ENCODE peak calls at places on chromosomes 6 and 20, in seven cellular contexts. A is HepG2, X is HCT116, C is neural progenitor cell, F is A673, M is endodermal cell, N is pancreas. G is an unnamed sample. For H3K4me1 and H3K9me3, the result is how much of the 10 kb centered on the place peaks cover.

GRCh38 chr6:47714802-47715201 is 16.4 kb downstream of the ADGRF4 start:
- DNase-seq in A (no peak), X (no peak), C (no peak), F (no peak), M (no peak), N (no peak), G (no peak)

GRCh38 chr20:63230800-63231268 is 4.9 kb upstream of the BIRC7 start:
- DNase-seq in A (peak), X (no peak), C (peak), F (peak), M (peak), N (peak), G (peak)

GRCh38 chr6:111447051-111447450 is 36.0 kb downstream of the REV3L start:
- DNase-seq in A (no peak), X (no peak), C (no peak), F (no peak), M (no peak), N (no peak), G (no peak)

GRCh38 chr20:409697-410559 is 1.8 kb downstream of the RBCK1 start:
- DNase-seq in A (no peak), X (no peak), C (no peak), F (no peak), M (no peak), N (peak), G (no peak)

GRCh38 chr6:26476893-26477292 is 19.1 kb downstream of the BTN2A1 start:
- DNase-seq in A (no peak), X (no peak), C (no peak), F (no peak), M (no peak), N (no peak), G (no peak)

GRCh38 chr6:113447088-113447831 is 409.9 kb upstream of the MARCKS start:
- DNase-seq in A (no peak), X (no peak), C (no peak), F (peak), M (no peak), N (no peak), G (no peak)

GRCh38 chr20:21099653-21100589 is 6.2 kb downstream of the LINC00237 start:
- DNase-seq in A (no peak), X (no peak), C (peak), F (peak), M (peak), N (peak), G (peak)

GRCh38 chr6:15770347-15771143 is 107.7 kb upstream of the DTNBP1 start:
- DNase-seq in A (no peak), X (no peak), C (no peak), F (no peak), M (peak), N (no peak), G (no peak)

GRCh38 chr6:33112148-33112547 is 36.4 kb downstream of the HLA-DPB1 start:
- DNase-seq in A (peak), X (peak), C (no peak), F (peak), M (no peak), N (no peak), G (no peak)

GRCh38 chr20:51529027-51529749 is 13.3 kb downstream of the NFATC2 start:
- DNase-seq in A (no peak), X (no peak), C (no peak), F (no peak), M (no peak), N (no peak), G (no peak)

GRCh38 chr6:17472653-17473183 is 79.3 kb downstream of the CAP2 start:
- DNase-seq in A (no peak), X (no peak), C (no peak), F (no peak), M (peak), N (no peak), G (no peak)

GRCh38 chr6:47653706-47654105 is 44.7 kb upstream of the ADGRF4 start:
- DNase-seq in A (no peak), X (no peak), C (no peak), F (no peak), M (no peak), N (no peak), G (no peak)

GRCh38 chr20:4217349-4217761 is 202.0 kb upstream of the RNF24 start:
- DNase-seq in A (peak), X (no peak), C (peak), F (no peak), M (peak), N (no peak), G (peak)

GRCh38 chr6:149127212-149127611 is 190.3 kb upstream of the TAB2 start:
- DNase-seq in A (no peak), X (no peak), C (no peak), F (no peak), M (no peak), N (no peak), G (no peak)

GRCh38 chr20:20368414-20369352 is 779 bp downstream of the INSM1 start:
- DNase-seq in A (no peak), X (no peak), C (peak), F (peak), M (peak), N (peak), G (peak)

GRCh38 chr6:166598441-166599138 is 12.1 kb upstream of the RAMACL start:
- DNase-seq in A (no peak), X (no peak), C (no peak), F (no peak), M (peak), N (no peak), G (no peak)

GRCh38 chr20:50595433-50595895 is 85.3 kb downstream of the PTPN1 start:
- DNase-seq in A (no peak), X (no peak), C (no peak), F (no peak), M (peak), N (no peak), G (no peak)

GRCh38 chr6:104908431-104909139 is 48.3 kb upstream of the LIN28B start:
- DNase-seq in A (peak), X (no peak), C (no peak), F (no peak), M (peak), N (no peak), G (no peak)

GRCh38 chr20:57666106-57666833 is 43.5 kb downstream of the PMEPA1 start:
- DNase-seq in A (no peak), X (no peak), C (no peak), F (no peak), M (no peak), N (peak), G (no peak)

DNA sequence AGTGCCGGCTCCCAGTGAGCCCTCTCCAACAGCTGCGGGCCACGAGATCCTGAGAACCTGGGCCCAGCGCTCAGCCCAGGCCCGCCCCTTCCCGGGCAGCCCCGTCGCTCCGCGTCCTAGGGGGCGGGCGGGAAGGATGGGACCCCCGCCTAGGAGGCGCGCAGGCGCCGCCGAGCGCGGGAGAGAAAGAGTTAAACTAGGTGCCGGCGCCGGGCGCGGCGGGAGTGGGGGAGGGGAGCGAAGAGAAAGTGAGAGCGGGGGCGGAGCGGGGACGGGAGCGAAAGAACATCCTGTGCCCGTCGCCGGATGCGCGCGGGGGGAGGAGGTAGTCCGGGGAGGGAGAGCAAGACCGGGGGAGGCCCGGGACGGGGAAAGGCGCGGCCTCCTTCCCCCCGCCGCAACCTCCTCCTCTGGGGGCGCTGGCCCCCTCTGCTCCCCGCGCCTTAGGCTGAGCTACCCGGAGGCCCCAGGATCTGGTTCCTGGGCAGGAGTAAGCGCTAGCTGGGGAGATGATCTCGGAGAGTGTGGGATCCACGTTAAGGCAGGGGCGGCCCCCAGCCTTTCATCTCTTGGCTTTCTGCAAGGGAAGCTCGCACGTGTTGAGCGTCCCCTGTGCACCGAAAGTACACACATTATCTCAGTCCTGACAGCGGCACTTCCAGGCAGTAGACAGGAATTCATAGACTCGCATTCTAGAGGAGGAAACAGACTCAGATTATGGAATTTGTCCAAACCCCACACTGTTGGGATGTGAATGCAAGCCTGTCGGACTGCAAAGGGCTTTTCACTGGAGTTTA is 4.9 kb upstream of the ARMC12 start:
- DNase-seq in A (peak), X (no peak), C (peak), F (peak), M (peak), N (peak), G (peak)
- H3K4me3 ChIP-seq in A (peak), X (peak), C (peak), F (peak), M (peak), N (peak), G (peak)

DNA sequence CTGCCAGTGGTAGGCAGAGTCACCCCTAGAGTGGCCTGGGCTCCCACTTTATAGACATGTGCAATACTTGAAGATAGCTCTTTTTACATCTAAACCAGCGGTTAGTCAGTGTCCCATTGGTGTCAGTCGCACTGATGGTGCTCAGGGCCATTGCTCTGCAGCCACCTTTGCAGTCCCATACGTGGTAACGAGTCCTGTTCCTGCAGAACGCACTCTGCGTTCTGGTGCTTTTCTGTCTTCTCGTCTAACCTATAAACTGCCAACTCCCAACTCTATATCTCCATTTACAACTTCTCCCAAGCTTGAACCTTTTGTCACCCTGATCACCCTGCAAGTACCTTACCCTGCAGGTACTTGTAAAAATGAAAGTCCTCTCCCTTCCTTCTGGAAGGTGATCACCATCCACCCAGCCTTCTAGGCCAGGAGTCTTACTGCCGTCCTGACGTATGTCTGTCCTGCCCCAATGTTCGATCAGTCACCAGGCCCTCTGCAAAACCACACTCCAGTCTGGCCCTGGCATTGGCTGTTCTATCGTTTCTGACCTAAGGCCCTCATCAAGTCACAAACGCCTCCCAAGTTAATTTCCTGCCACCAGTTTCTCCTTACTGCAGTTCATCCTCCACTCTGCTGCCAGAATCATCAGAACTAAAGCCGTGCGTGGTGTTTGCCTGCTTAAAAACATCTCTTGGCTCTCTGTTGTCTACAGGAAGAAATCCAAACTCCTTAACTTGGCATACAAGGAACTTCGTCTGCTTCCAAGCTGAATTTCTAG is 7.9 kb downstream of the RREB1 start:
- DNase-seq in A (no peak), X (no peak), C (no peak), F (no peak), M (no peak), N (no peak), G (no peak)
- H3K4me1 ChIP-seq in A (half or more), X (under half), C (under half), F (half or more), M (under half), N (under half), G (under half)

GRCh38 chr6:350371-350770 is 41.2 kb upstream of the IRF4 start:
- DNase-seq in A (no peak), X (no peak), C (no peak), F (no peak), M (no peak), N (no peak), G (no peak)

GRCh38 chr6:347951-348859 is 43.3 kb upstream of the IRF4 start:
- DNase-seq in A (no peak), X (no peak), C (no peak), F (no peak), M (no peak), N (no peak), G (no peak)

GRCh38 chr6:347232-347631 is 44.3 kb upstream of the IRF4 start:
- DNase-seq in A (no peak), X (no peak), C (no peak), F (no peak), M (no peak), N (no peak), G (no peak)

GRCh38 chr6:349491-349921 is 42.0 kb upstream of the IRF4 start:
- DNase-seq in A (no peak), X (no peak), C (no peak), F (no peak), M (no peak), N (no peak), G (no peak)

GRCh38 chr6:348860-349396 is 42.6 kb upstream of the IRF4 start:
- DNase-seq in A (no peak), X (no peak), C (no peak), F (no peak), M (no peak), N (no peak), G (no peak)
- H3K9me3 ChIP-seq in A (under half), X (under half), C (under half), F (under half), M (under half), N (under half), G (under half)

DNA sequence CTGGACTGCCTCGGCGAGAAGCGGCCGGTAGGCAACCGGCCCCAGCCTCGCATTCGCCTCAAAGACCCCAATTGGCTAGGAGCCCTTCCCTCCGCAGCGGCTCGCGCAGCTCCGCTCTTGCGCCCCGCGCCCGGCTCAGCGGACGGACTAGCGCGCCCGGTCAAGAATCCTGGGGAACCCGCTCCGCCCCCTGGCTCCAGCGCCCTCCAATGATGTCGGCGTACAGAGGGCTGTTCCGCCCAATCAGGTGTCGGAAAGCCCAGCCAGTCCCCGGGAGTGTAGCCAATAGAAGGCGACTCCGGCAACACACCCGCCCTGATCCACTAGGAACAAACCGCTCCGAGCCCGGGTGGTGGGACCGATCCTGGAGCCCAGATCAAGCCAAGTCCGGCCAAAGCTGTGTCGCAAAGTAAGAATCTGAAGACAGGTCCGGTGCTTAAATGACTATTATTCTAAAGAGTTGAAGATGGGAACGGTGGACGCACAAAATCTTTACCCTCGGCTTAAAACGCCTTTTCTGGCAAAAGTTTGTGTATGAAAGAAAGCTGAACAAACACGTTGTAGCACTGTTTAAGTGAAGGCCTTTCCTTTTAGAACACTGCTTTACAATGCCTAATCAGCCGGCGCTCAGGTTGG is 132.2 kb downstream of the OGFRL1 start:
- DNase-seq in A (no peak), X (no peak), C (peak), F (peak), M (peak), N (peak), G (peak)
- H3K4me3 ChIP-seq in A (no peak), X (no peak), C (peak), F (peak), M (peak), N (peak), G (peak)

GRCh38 chr6:53929340-53930120 is 134.7 kb downstream of the LRRC1 start:
- DNase-seq in A (no peak), X (peak), C (no peak), F (no peak), M (no peak), N (no peak), G (no peak)
- H3K4me1 ChIP-seq in A (under half), X (half or more), C (under half), F (under half), M (under half), N (under half), G (under half)

G was measured in HAP-1.